ENCODE peak calls at places on chromosomes 2 and 18, in four cellular contexts. E is Right ventricle myocardium superior; A is stimulated activated CD8-positive, alpha-beta memory T cell treated with anti-CD3 and anti-CD28 coated beads, Interleukin-15, amount 100 ng/mL, for 24 hours; F is left cardiac atrium. R is an unnamed sample.

GRCh38 chr2:234291765-234292204 is 205.1 kb downstream of the ARL4C start:
- DNase-seq in E (peak), F (peak), A (no peak), R (no peak)

GRCh38 chr18:63844254-63844653 is 43.3 kb upstream of the SERPINB2 start:
- DNase-seq in E (no peak), F (no peak), A (no peak), R (peak)

GRCh38 chr2:170073288-170073687 is 104.7 kb upstream of the MYO3B start:
- DNase-seq in F (peak), E (peak), A (no peak), R (no peak)

GRCh38 chr2:150280255-150280654 is 207.2 kb downstream of the RND3 start:
- DNase-seq in A (no peak), E (no peak), F (no peak), R (no peak)

GRCh38 chr2:212777020-212777491 is 238.5 kb upstream of the ERBB4 start:
- DNase-seq in E (no peak), F (no peak), A (no peak), R (peak)

GRCh38 chr2:112754562-112754961 is 9.8 kb downstream of the CKAP2L start:
- DNase-seq in F (no peak), E (no peak), A (no peak), R (no peak)

GRCh38 chr2:27713201-27713600 is 49.5 kb downstream of the SLC4A1AP start:
- DNase-seq in F (no peak), E (no peak), A (no peak), R (no peak)

GRCh38 chr2:233221378-233222063 is 30.0 kb upstream of the ATG16L1 start:
- DNase-seq in E (no peak), A (no peak), F (no peak), R (no peak)

GRCh38 chr2:49656853-49657252 is 502.5 kb upstream of the FSHR start:
- DNase-seq in E (no peak), F (no peak), A (no peak), R (no peak)

GRCh38 chr2:12192762-12193161 is 446.3 kb downstream of the LPIN1 start:
- DNase-seq in A (no peak), E (no peak), F (no peak), R (no peak)

GRCh38 chr2:120482334-120482733 is 136.4 kb downstream of the INHBB start:
- DNase-seq in F (no peak), A (no peak), E (no peak), R (no peak)

GRCh38 chr18:58547864-58548263 is 81.0 kb downstream of the ALPK2 start:
- DNase-seq in F (no peak), E (no peak), A (no peak), R (no peak)

GRCh38 chr2:200735061-200735460 is 76.6 kb upstream of the BZW1 start:
- DNase-seq in A (no peak), E (no peak), F (no peak), R (no peak)

GRCh38 chr2:217746741-217747287 is 256.0 kb downstream of the TNS1 start:
- DNase-seq in F (no peak), A (no peak), E (no peak), R (no peak)

GRCh38 chr2:60550151-60550983 is 3.1 kb downstream of the BCL11A start:
- DNase-seq in F (peak), E (peak), A (no peak), R (no peak)

GRCh38 chr18:52452427-52452826 is 112.4 kb downstream of the DCC start:
- DNase-seq in A (no peak), F (no peak), E (no peak), R (no peak)

GRCh38 chr2:200756618-200757321 is 54.9 kb upstream of the BZW1 start:
- DNase-seq in F (no peak), E (no peak), A (no peak), R (no peak)

GRCh38 chr2:31429759-31430438 is 15.4 kb upstream of the XDH start:
- DNase-seq in A (no peak), E (no peak), F (no peak), R (no peak)

GRCh38 chr2:174580951-174581350 is 16.7 kb downstream of the WIPF1 start:
- DNase-seq in F (no peak), E (no peak), A (no peak), R (no peak)

GRCh38 chr2:54240515-54241219 is 15.4 kb downstream of the TSPYL6 start:
- DNase-seq in A (no peak), F (peak), E (peak), R (no peak)

GRCh38 chr2:143217512-143218136 is 88.4 kb downstream of the ARHGAP15 start:
- DNase-seq in A (no peak), E (no peak), F (no peak), R (no peak)

GRCh38 chr2:99793022-99793421 is 303.2 kb upstream of the REV1 start:
- DNase-seq in E (no peak), F (no peak), A (no peak), R (no peak)

GRCh38 chr2:15436195-15436594 is 124.9 kb downstream of the NBAS start:
- DNase-seq in E (no peak), A (no peak), F (no peak), R (no peak)

GRCh38 chr2:186544255-186544675 is 45.6 kb upstream of the ITGAV start:
- DNase-seq in F (no peak), E (no peak), A (no peak), R (peak)

GRCh38 chr2:68726608-68727367 is 7.8 kb upstream of the ARHGAP25 start:
- DNase-seq in F (no peak), A (peak), E (peak), R (no peak)

GRCh38 chr2:38808677-38809076 is 30.7 kb downstream of the GEMIN6 start:
- DNase-seq in F (no peak), A (no peak), E (no peak), R (no peak)

GRCh38 chr18:10685484-10685883 is 159.7 kb downstream of the NAPG start:
- DNase-seq in F (no peak), A (no peak), E (no peak), R (no peak)

R was measured in neuronal stem cell.